ENCODE peak calls at places on chromosomes 13 and 19, in eight cellular contexts. R is MM.1S, Z is PC-3, A is OCI-LY7, I is neural progenitor cell, E is hepatocyte, V is GM23338, P is HCT116. F is an unnamed sample.

GRCh38 chr13:102399791-102400618 is 1.8 kb downstream of the FGF14 start:
- DNase-seq in R (peak), Z (no peak), A (no peak), I (peak), E (no peak), V (peak), P (no peak), F (peak)

GRCh38 chr13:71309905-71310304 is 557.1 kb downstream of the DACH1 start:
- DNase-seq in R (no peak), Z (no peak), A (no peak), I (no peak), E (no peak), V (no peak), P (no peak), F (no peak)

GRCh38 chr19:49817964-49818690 is at the start of gene MED25:
- DNase-seq in R (peak), Z (peak), A (peak), I (peak), E (peak), V (peak), P (peak), F (peak)

GRCh38 chr13:110689041-110689440 is 16.9 kb downstream of the CARS2 start:
- DNase-seq in R (no peak), Z (no peak), A (no peak), I (no peak), E (no peak), V (no peak), P (no peak), F (no peak)

GRCh38 chr19:18659281-18660050 is 22.6 kb downstream of the KLHL26 start:
- DNase-seq in R (no peak), Z (no peak), A (no peak), I (no peak), E (no peak), V (no peak), P (no peak), F (peak)

GRCh38 chr13:39415403-39415802 is 187.6 kb downstream of the LHFPL6 start:
- DNase-seq in R (no peak), Z (peak), A (peak), I (peak), E (no peak), V (peak), P (peak), F (peak)

GRCh38 chr19:47122359-47123335 is 8.0 kb upstream of the SAE1 start:
- DNase-seq in R (no peak), Z (peak), A (no peak), I (no peak), E (no peak), V (no peak), P (no peak), F (peak)

GRCh38 chr13:61180245-61180644 is 235.4 kb downstream of the PCDH20 start:
- DNase-seq in R (no peak), Z (no peak), A (no peak), I (no peak), E (no peak), V (peak), P (no peak), F (no peak)

GRCh38 chr13:76917096-76917495 is 30.9 kb upstream of the KCTD12 start:
- DNase-seq in R (no peak), Z (no peak), A (no peak), I (no peak), E (no peak), V (no peak), P (no peak), F (peak)

GRCh38 chr19:53789708-53790678 is 34.1 kb downstream of the NLRP12 start:
- DNase-seq in R (no peak), Z (no peak), A (no peak), I (no peak), E (no peak), V (no peak), P (no peak), F (no peak)

GRCh38 chr13:112067121-112067741 is at the start of gene SOX1:
- DNase-seq in R (no peak), Z (no peak), A (no peak), I (peak), E (no peak), V (peak), P (no peak), F (no peak)
- H2AFZ ChIP-seq in R (no peak), Z (no peak), A (no peak), I (peak), E (no peak), V (peak), P (no peak), F (no peak)

DNA sequence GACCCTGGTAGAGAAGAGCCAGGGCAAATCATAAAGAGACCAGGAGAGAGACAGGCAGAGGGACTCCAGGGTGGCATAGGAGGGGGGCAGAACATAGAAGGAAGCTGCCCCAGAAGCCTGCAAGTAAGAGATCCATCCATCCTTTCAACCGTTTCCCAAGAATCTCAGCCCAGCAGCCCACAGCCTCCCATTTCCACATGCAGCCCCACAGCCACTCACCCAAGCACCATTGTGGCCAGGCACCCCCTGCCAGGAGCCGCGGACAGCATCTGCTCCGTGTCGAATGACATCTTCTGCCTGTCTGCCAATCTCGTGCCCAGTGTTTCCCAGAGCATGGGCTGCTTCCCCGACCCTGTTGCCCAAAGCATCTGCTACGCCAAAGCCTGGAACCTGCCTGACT is 618 bp downstream of the DMKN start:
- DNase-seq in R (no peak), Z (no peak), A (no peak), I (no peak), E (no peak), V (no peak), P (no peak), F (no peak)
- TF ChIP-seq EZH2phosphoT487 in R (no peak), Z (no peak), A (no peak), I (no peak), E (no peak), V (no peak), P (no peak), F (no peak)

GRCh38 chr13:28493740-28494536 is 990 bp downstream of the FLT1 start:
- DNase-seq in R (no peak), Z (no peak), A (no peak), I (peak), E (no peak), V (peak), P (no peak), F (peak)
- H2AFZ ChIP-seq in R (no peak), Z (no peak), A (no peak), I (peak), E (peak), V (no peak), P (no peak), F (peak)

DNA sequence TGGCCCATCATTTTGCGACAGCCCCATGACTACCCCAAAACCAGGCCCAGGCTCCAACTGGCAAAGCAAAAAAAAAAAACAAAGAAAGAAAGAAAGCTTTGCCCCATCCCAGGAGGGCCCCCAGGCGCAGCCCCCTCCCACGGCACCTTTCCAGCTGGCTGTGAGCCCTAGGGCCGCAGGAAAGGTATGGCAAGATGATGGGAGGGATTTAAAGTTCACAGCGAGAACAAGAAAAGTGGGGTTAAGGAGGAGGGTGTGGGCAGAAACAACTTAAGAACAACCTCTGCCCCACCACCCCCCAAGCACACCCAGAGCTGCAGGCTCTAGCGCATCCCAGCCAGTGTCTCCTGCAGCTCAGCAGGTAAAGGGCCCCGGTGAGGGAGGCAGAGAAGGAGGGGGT is at the start of gene CYP2F1:
- DNase-seq in R (no peak), Z (no peak), A (no peak), I (no peak), E (no peak), V (no peak), P (no peak), F (no peak)
- TF ChIP-seq EZH2phosphoT487 in R (no peak), Z (no peak), A (no peak), I (no peak), E (no peak), V (no peak), P (no peak), F (no peak)

GRCh38 chr13:46667687-46668281 is 114.8 kb downstream of the LRCH1 start:
- DNase-seq in R (peak), Z (no peak), A (peak), I (no peak), E (no peak), V (no peak), P (no peak), F (peak)
- H2AFZ ChIP-seq in R (peak), Z (no peak), A (no peak), I (no peak), E (no peak), V (no peak), P (no peak), F (no peak)

DNA sequence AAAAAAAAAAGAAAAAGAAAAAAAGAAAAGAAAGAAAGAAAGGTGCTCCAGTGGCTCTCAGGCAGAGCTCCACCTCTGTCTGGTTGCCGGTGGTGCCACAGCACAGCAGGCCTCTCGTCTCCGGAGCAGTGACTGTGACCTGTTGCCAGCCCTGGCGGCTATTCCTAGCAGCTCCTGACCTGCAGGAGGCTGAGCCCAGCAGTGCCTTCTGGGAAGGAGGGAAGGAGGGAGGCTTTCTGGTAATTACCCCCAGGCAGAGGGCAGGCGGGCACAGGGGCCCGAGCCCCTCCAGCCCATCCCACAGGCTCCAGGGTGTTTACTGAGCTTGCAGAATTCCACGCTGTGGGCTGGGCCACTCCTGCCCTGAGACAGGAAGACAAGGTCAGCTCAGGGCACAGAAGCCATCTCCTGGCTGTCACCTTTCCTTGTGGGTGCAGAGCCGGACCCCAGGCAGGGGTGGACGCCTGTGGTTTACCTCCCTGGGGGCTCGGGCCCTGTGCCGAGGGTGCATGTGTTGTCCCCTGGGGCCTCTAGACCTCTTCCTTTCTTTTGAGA is 77.9 kb downstream of the GNG7 start:
- DNase-seq in R (no peak), Z (no peak), A (peak), I (peak), E (peak), V (peak), P (no peak), F (peak)
- TF ChIP-seq EZH2phosphoT487 in R (no peak), Z (no peak), A (no peak), I (no peak), E (no peak), V (no peak), P (no peak), F (no peak)